ENCODE peak calls at places on chromosomes 7 and 10, in six cellular contexts. X is HCT116, V is MM.1S, B is fibroblast of lung, P is keratinocyte, L is H1. I is an unnamed sample. For H3K4me1, the result is how much of the 10 kb centered on the place peaks cover.

GRCh38 chr7:56092789-56093531 is at the start of gene PHKG1:
- DNase-seq in X (no peak), V (no peak), B (peak), P (no peak), L (no peak), I (no peak)

GRCh38 chr10:124551755-124552154 is 90.1 kb downstream of the LHPP start:
- DNase-seq in X (no peak), V (no peak), B (no peak), P (no peak), L (no peak), I (no peak)

GRCh38 chr7:102155821-102156441 is 130.7 kb upstream of the SH2B2 start:
- DNase-seq in X (no peak), V (no peak), B (peak), P (no peak), L (no peak), I (no peak)

GRCh38 chr10:46293832-46294640 is 7.2 kb downstream of the ANTXRL start:
- DNase-seq in X (no peak), V (no peak), B (no peak), P (no peak), L (no peak), I (no peak)

GRCh38 chr7:43148161-43148731 is 35.8 kb downstream of the HECW1 start:
- DNase-seq in X (no peak), V (no peak), B (peak), P (peak), L (no peak), I (no peak)

GRCh38 chr7:47273974-47274766 is 307.7 kb downstream of the TNS3 start:
- DNase-seq in X (no peak), V (no peak), B (no peak), P (no peak), L (no peak), I (no peak)

GRCh38 chr10:42690449-42691360 is 52.3 kb upstream of the ZNF33B start:
- DNase-seq in X (peak), V (no peak), B (no peak), P (no peak), L (no peak), I (no peak)

GRCh38 chr10:14691359-14691758 is 83.3 kb downstream of the FAM107B start:
- DNase-seq in X (no peak), V (no peak), B (no peak), P (no peak), L (no peak), I (no peak)

GRCh38 chr7:51027256-51028127 is 244.8 kb upstream of the GRB10 start:
- DNase-seq in X (no peak), V (no peak), B (no peak), P (no peak), L (peak), I (no peak)

GRCh38 chr10:70324951-70325781 is 41.4 kb upstream of the NPFFR1 start:
- DNase-seq in X (no peak), V (no peak), B (no peak), P (no peak), L (no peak), I (no peak)

GRCh38 chr7:144519900-144520299 is 116.4 kb upstream of the NOBOX start:
- DNase-seq in X (no peak), V (no peak), B (no peak), P (no peak), L (no peak), I (no peak)

GRCh38 chr7:148925836-148926235 is 41.7 kb upstream of the EZH2 start:
- DNase-seq in X (no peak), V (no peak), B (no peak), P (no peak), L (no peak), I (no peak)

GRCh38 chr7:6228363-6228762 is 44.1 kb downstream of the CYTH3 start:
- DNase-seq in X (no peak), V (no peak), B (peak), P (no peak), L (no peak), I (no peak)

GRCh38 chr7:150874401-150875198 is 22.3 kb downstream of the AOC1 start:
- DNase-seq in X (no peak), V (no peak), B (no peak), P (no peak), L (no peak), I (no peak)

GRCh38 chr7:52540041-52540440 is 495.4 kb upstream of the POM121L12 start:
- DNase-seq in X (no peak), V (no peak), B (no peak), P (no peak), L (no peak), I (no peak)

GRCh38 chr10:43206391-43207235 is 60.3 kb downstream of the RASGEF1A start:
- DNase-seq in X (no peak), V (no peak), B (no peak), P (no peak), L (no peak), I (no peak)

GRCh38 chr7:64990216-64990615 is 620 bp downstream of the ZNF117 start:
- DNase-seq in X (no peak), V (no peak), B (no peak), P (no peak), L (no peak), I (no peak)

GRCh38 chr7:107857541-107857912 is 33.5 kb upstream of the DLD start:
- DNase-seq in X (no peak), V (no peak), B (peak), P (no peak), L (no peak), I (no peak)

GRCh38 chr10:75430000-75430763 is 1.2 kb upstream of the LRMDA start:
- DNase-seq in X (no peak), V (no peak), B (no peak), P (no peak), L (no peak), I (peak)

GRCh38 chr10:5450605-5451384 is 38.4 kb downstream of the NET1 start:
- DNase-seq in X (no peak), V (no peak), B (no peak), P (no peak), L (no peak), I (no peak)

GRCh38 chr7:101299511-101300464 is 21.8 kb downstream of the IFT22 start:
- DNase-seq in X (no peak), V (no peak), B (no peak), P (no peak), L (peak), I (peak)

GRCh38 chr10:123573236-123574147 is 92.7 kb upstream of the GPR26 start:
- DNase-seq in X (peak), V (peak), B (no peak), P (peak), L (peak), I (peak)

GRCh38 chr10:99520040-99520803 is 12.5 kb upstream of the NKX2-3 start:
- DNase-seq in X (no peak), V (no peak), B (no peak), P (no peak), L (peak), I (peak)
- TF ChIP-seq EZH2 in X (no peak), V (no peak), B (peak), P (peak), L (peak), I (peak)

GRCh38 chr10:1375805-1376170 is 319.6 kb downstream of the WDR37 start:
- DNase-seq in X (no peak), V (no peak), B (no peak), P (no peak), L (no peak), I (no peak)

GRCh38 chr10:1374501-1374900 is 318.3 kb downstream of the WDR37 start:
- DNase-seq in X (no peak), V (no peak), B (no peak), P (no peak), L (peak), I (no peak)

GRCh38 chr10:1376384-1376945 is 320.3 kb downstream of the WDR37 start:
- DNase-seq in X (no peak), V (no peak), B (no peak), P (no peak), L (peak), I (no peak)

GRCh38 chr10:1373287-1373686 is 317.1 kb downstream of the WDR37 start:
- DNase-seq in X (no peak), V (no peak), B (no peak), P (no peak), L (peak), I (no peak)

GRCh38 chr10:1374901-1375804 is 319.0 kb downstream of the WDR37 start:
- DNase-seq in X (no peak), V (no peak), B (no peak), P (no peak), L (peak), I (no peak)
- H3K4me1 ChIP-seq in X (under half), V (under half), B (under half), P (under half), L (under half), I (under half)

DNA sequence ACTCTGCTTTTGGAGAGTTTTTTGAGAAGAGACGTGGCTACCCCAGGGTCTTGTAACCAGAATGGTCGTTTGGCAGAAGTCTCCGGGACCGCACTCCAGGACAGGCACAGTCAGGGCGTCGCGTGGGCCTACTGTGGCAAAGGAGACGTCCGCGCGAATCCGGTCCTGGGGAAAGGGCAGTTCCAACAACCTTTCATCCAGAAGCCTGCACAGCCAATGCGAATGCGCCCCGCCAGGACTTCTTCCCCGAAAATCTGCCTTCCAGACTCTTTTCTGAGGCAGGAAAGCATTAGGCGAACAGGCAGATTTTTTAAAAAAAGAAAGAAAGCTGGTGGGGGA is 2.0 kb downstream of the HPSE2 start:
- DNase-seq in X (no peak), V (no peak), B (no peak), P (no peak), L (no peak), I (peak)
- TF ChIP-seq EZH2 in X (no peak), V (no peak), B (no peak), P (no peak), L (no peak), I (no peak)

DNA sequence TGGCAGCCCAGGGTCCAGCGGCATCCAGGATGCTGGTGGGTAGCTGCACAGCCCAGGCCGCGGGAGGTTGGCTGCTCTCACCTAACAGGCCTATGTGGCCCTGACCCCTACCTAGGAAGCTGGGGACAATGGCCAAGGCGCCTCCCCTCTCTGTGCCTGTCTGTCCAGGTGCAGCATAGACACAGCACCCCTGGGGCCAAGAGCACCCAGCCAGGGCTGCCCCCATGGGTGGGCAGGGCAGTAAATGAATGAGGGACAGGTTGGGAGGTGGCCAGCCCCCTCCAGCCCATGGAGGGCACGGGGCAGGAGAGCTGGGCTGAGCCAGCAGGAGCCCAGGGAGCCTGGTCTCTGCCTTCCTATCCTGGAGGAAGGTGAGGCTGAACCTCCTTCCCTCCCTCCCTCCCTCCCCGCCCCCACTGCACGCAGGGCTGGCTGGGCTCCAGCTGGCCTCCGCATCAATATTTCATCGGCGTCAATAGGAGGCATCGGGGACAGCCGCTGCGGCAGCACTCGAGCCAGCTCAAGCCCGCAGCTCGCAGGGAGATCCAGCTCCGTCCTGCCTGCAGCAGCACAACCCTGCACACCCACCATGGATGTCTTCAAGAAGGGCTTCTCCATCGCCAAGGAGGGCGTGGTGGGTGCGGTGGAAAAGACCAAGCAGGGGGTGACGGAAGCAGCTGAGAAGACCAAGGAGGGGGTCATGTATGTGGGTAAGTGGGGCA is at the start of gene SNCG:
- DNase-seq in X (no peak), V (no peak), B (no peak), P (no peak), L (peak), I (no peak)
- H3K4me1 ChIP-seq in X (half or more), V (under half), B (under half), P (under half), L (under half), I (under half)